ENCODE peak calls at places on chromosome 3, in six cellular contexts. F is AG10803; Z is ELR; V is activated naive CD4-positive, alpha-beta T cell treated with Interleukin-2 at 50 U/mL for 16 hours; P is foreskin melanocyte; H is substantia nigra. E is an unnamed sample.

GRCh38 chr3:109224333-109224732 is 87.8 kb downstream of the C3orf85 start:
- DNase-seq in F (no peak), Z (peak), V (no peak), P (no peak), H (no peak), E (no peak)

GRCh38 chr3:131036986-131037385 is 10.3 kb downstream of the NEK11 start:
- DNase-seq in F (peak), Z (no peak), V (no peak), P (no peak), H (no peak), E (no peak)

GRCh38 chr3:194350726-194351071 is 429 bp downstream of the CPN2 start:
- DNase-seq in F (no peak), Z (no peak), V (no peak), P (no peak), H (no peak), E (no peak)

GRCh38 chr3:23650371-23651140 is 155.2 kb upstream of the UBE2E1 start:
- DNase-seq in F (peak), Z (peak), V (no peak), P (no peak), H (no peak), E (peak)

GRCh38 chr3:127137113-127137512 is 55.8 kb upstream of the PRR23E start:
- DNase-seq in F (no peak), Z (no peak), V (no peak), P (no peak), H (no peak), E (no peak)

GRCh38 chr3:32395451-32395970 is 3.9 kb downstream of the CMTM7 start:
- DNase-seq in F (peak), Z (no peak), V (no peak), P (no peak), H (no peak), E (no peak)

GRCh38 chr3:122200681-122201080 is 17.2 kb downstream of the CASR start:
- DNase-seq in F (no peak), Z (no peak), V (no peak), P (no peak), H (no peak), E (no peak)

GRCh38 chr3:175535351-175535750 is 676.2 kb downstream of the NAALADL2 start:
- DNase-seq in F (no peak), Z (no peak), V (no peak), P (no peak), H (no peak), E (peak)

GRCh38 chr3:41202834-41203345 is 3.6 kb downstream of the CTNNB1 start:
- DNase-seq in F (peak), Z (peak), V (no peak), P (peak), H (no peak), E (peak)

GRCh38 chr3:135982922-135983581 is 17.5 kb downstream of the PPP2R3A start:
- DNase-seq in F (peak), Z (peak), V (no peak), P (no peak), H (no peak), E (peak)

GRCh38 chr3:186307594-186307993 is 54.4 kb downstream of the DGKG start:
- DNase-seq in F (peak), Z (peak), V (no peak), P (peak), H (no peak), E (no peak)

GRCh38 chr3:152362086-152362485 is 93.4 kb downstream of the MBNL1 start:
- DNase-seq in F (no peak), Z (no peak), V (no peak), P (no peak), H (no peak), E (no peak)

GRCh38 chr3:9837701-9838582 is 5.9 kb downstream of the RPUSD3 start:
- DNase-seq in F (no peak), Z (peak), V (no peak), P (no peak), H (no peak), E (no peak)

GRCh38 chr3:123104550-123104949 is 37.7 kb downstream of the PDIA5 start:
- DNase-seq in F (peak), Z (peak), V (no peak), P (no peak), H (no peak), E (peak)

GRCh38 chr3:129740120-129740519 is 133.6 kb upstream of the PLXND1 start:
- DNase-seq in F (no peak), Z (no peak), V (no peak), P (no peak), H (no peak), E (no peak)

GRCh38 chr3:16844222-16844621 is 40.5 kb upstream of the PLCL2 start:
- DNase-seq in F (no peak), Z (no peak), V (no peak), P (no peak), H (no peak), E (no peak)

GRCh38 chr3:71456155-71456554 is 127.4 kb downstream of the FOXP1 start:
- DNase-seq in F (peak), Z (peak), V (no peak), P (no peak), H (no peak), E (no peak)

GRCh38 chr3:55060921-55061555 is 133.2 kb upstream of the LRTM1 start:
- DNase-seq in F (no peak), Z (no peak), V (no peak), P (no peak), H (no peak), E (no peak)

GRCh38 chr3:12886736-12887135 is 45.4 kb upstream of the RPL32 start:
- DNase-seq in F (no peak), Z (no peak), V (no peak), P (no peak), H (no peak), E (no peak)

GRCh38 chr3:111967071-111967470 is 11.8 kb upstream of the ABHD10 start:
- DNase-seq in F (no peak), Z (peak), V (no peak), P (no peak), H (no peak), E (no peak)

GRCh38 chr3:190996376-190996775 is 133.9 kb upstream of the GMNC start:
- DNase-seq in F (no peak), Z (peak), V (no peak), P (no peak), H (no peak), E (no peak)

GRCh38 chr3:45182915-45183881 is 37.0 kb upstream of the CDCP1 start:
- DNase-seq in F (peak), Z (peak), V (no peak), P (no peak), H (no peak), E (peak)

GRCh38 chr3:55332191-55332590 is 154.9 kb downstream of the WNT5A start:
- DNase-seq in F (no peak), Z (no peak), V (no peak), P (no peak), H (no peak), E (no peak)

GRCh38 chr3:42886294-42886822 is 10.7 kb upstream of the CYP8B1 start:
- DNase-seq in F (no peak), Z (no peak), V (no peak), P (no peak), H (no peak), E (peak)

GRCh38 chr3:8301977-8302589 is 199.5 kb upstream of the LMCD1 start:
- DNase-seq in F (peak), Z (peak), V (no peak), P (peak), H (no peak), E (peak)

GRCh38 chr3:192068464-192069254 is 607.7 kb downstream of the PYDC2 start:
- DNase-seq in F (no peak), Z (no peak), V (no peak), P (no peak), H (no peak), E (no peak)

GRCh38 chr3:157335677-157336076 is 101.0 kb upstream of the PTX3 start:
- DNase-seq in F (peak), Z (peak), V (no peak), P (peak), H (no peak), E (no peak)

GRCh38 chr3:52004906-52005395 is 9.3 kb upstream of the RPL29 start:
- DNase-seq in F (no peak), Z (no peak), V (no peak), P (no peak), H (no peak), E (no peak)

GRCh38 chr3:52819936-52820335 is 10.5 kb downstream of the ITIH4 start:
- DNase-seq in F (no peak), Z (no peak), V (no peak), P (no peak), H (no peak), E (no peak)

GRCh38 chr3:54599741-54600140 is 328.1 kb downstream of the LRTM1 start:
- DNase-seq in F (no peak), Z (no peak), V (no peak), P (no peak), H (no peak), E (no peak)

GRCh38 chr3:63479661-63480035 is 172.8 kb upstream of the SNTN start:
- DNase-seq in F (peak), Z (no peak), V (no peak), P (no peak), H (no peak), E (no peak)

GRCh38 chr3:13461169-13462124 is 18.7 kb upstream of the HDAC11 start:
- DNase-seq in F (no peak), Z (peak), V (peak), P (no peak), H (no peak), E (no peak)

GRCh38 chr3:188706176-188706575 is 465.6 kb upstream of the TPRG1 start:
- DNase-seq in F (no peak), Z (peak), V (no peak), P (no peak), H (no peak), E (no peak)

E was measured in mammary epithelial cell.